ENCODE peak calls at places on chromosomes 1 and 21, in four cellular contexts. W is K562, F is HL-60, O is GM12878. V is an unnamed sample.

GRCh38 chr1:232937741-232938375 is 12.6 kb upstream of the NTPCR start:
- DNase-seq in W (no peak), F (peak; percentile 65), O (no peak), V (no peak)

GRCh38 chr21:37986000-37986399 is 69.7 kb upstream of the KCNJ6 start:
- DNase-seq in W (no peak), F (no peak), O (no peak), V (no peak)

GRCh38 chr1:186708578-186709203 is 28.5 kb upstream of the PTGS2 start:
- DNase-seq in W (no peak), F (no peak), O (no peak), V (no peak)

GRCh38 chr1:168454211-168454815 is 89.5 kb downstream of the XCL2 start:
- DNase-seq in W (no peak), F (no peak), O (no peak), V (no peak)

GRCh38 chr21:33021150-33021549 is 4.6 kb upstream of the OLIG2 start:
- DNase-seq in W (no peak), F (no peak), O (no peak), V (no peak)

GRCh38 chr1:157073944-157074685 is 25.5 kb downstream of the ETV3L start:
- DNase-seq in W (peak; percentile 83), F (peak; percentile 69), O (no peak), V (no peak)

GRCh38 chr21:39714331-39714730 is 30.7 kb upstream of the IGSF5 start:
- DNase-seq in W (no peak), F (no peak), O (no peak), V (no peak)

GRCh38 chr1:157968951-157969350 is 24.5 kb upstream of the KIRREL1 start:
- DNase-seq in W (no peak), F (no peak), O (no peak), V (no peak)

GRCh38 chr1:98035587-98035986 is 114.8 kb upstream of the DPYD start:
- DNase-seq in W (no peak), F (no peak), O (no peak), V (no peak)

GRCh38 chr1:187877220-187877619 is 1048.5 kb downstream of the PLA2G4A start:
- DNase-seq in W (no peak), F (no peak), O (no peak), V (no peak)

GRCh38 chr1:111204211-111204883 is 3.9 kb upstream of the DENND2D start:
- DNase-seq in W (no peak), F (peak; percentile 22), O (peak; percentile 77), V (peak; percentile 69)

GRCh38 chr1:192518700-192519099 is 56.9 kb upstream of the RGS1 start:
- DNase-seq in W (no peak), F (no peak), O (no peak), V (no peak)

GRCh38 chr21:37060296-37060695 is 12.6 kb downstream of the PIGP start:
- DNase-seq in W (peak; percentile 52), F (no peak), O (no peak), V (no peak)

GRCh38 chr1:25001125-25001915 is 71.2 kb upstream of the RUNX3 start:
- DNase-seq in W (no peak), F (no peak), O (no peak), V (no peak)

GRCh38 chr1:165928075-165928731 is 100.8 kb downstream of the UCK2 start:
- DNase-seq in W (peak; percentile 78), F (peak; percentile 38), O (no peak), V (no peak)

GRCh38 chr21:26115346-26115745 is 55.2 kb downstream of the APP start:
- DNase-seq in W (no peak), F (no peak), O (no peak), V (no peak)

GRCh38 chr1:53946252-53947171 is at the start of gene LRRC42:
- DNase-seq in W (peak; percentile 91), F (no peak), O (no peak), V (no peak)

GRCh38 chr1:184598403-184598802 is 156.3 kb downstream of the EDEM3 start:
- DNase-seq in W (no peak), F (no peak), O (no peak), V (no peak)

GRCh38 chr1:231240883-231241735 is at the start of gene GNPAT:
- DNase-seq in W (peak; percentile 95), F (peak; percentile 83), O (peak; percentile 50), V (peak; percentile 88)

GRCh38 chr1:60547821-60548220 is 474.3 kb upstream of the C1orf87 start:
- DNase-seq in W (no peak), F (no peak), O (no peak), V (no peak)

GRCh38 chr1:29465755-29466154 is 229.4 kb downstream of the PTPRU start:
- DNase-seq in W (peak; percentile 43), F (no peak), O (no peak), V (no peak)

GRCh38 chr1:13797397-13797796 is 97.4 kb downstream of the PRDM2 start:
- DNase-seq in W (no peak), F (no peak), O (no peak), V (no peak)

GRCh38 chr1:160606611-160607010 is 27.3 kb upstream of the CD84 start:
- DNase-seq in W (no peak), F (no peak), O (no peak), V (no peak)

GRCh38 chr1:110672001-110672752 is 2.6 kb downstream of the KCNA3 start:
- DNase-seq in W (peak; percentile 24), F (no peak), O (no peak), V (no peak)

GRCh38 chr1:226335653-226336052 is 26.7 kb upstream of the LIN9 start:
- DNase-seq in W (no peak), F (no peak), O (no peak), V (no peak)

GRCh38 chr21:45366931-45367401 is 38.0 kb upstream of the COL18A1 start:
- DNase-seq in W (peak; percentile 65), F (no peak), O (no peak), V (no peak)

DNA sequence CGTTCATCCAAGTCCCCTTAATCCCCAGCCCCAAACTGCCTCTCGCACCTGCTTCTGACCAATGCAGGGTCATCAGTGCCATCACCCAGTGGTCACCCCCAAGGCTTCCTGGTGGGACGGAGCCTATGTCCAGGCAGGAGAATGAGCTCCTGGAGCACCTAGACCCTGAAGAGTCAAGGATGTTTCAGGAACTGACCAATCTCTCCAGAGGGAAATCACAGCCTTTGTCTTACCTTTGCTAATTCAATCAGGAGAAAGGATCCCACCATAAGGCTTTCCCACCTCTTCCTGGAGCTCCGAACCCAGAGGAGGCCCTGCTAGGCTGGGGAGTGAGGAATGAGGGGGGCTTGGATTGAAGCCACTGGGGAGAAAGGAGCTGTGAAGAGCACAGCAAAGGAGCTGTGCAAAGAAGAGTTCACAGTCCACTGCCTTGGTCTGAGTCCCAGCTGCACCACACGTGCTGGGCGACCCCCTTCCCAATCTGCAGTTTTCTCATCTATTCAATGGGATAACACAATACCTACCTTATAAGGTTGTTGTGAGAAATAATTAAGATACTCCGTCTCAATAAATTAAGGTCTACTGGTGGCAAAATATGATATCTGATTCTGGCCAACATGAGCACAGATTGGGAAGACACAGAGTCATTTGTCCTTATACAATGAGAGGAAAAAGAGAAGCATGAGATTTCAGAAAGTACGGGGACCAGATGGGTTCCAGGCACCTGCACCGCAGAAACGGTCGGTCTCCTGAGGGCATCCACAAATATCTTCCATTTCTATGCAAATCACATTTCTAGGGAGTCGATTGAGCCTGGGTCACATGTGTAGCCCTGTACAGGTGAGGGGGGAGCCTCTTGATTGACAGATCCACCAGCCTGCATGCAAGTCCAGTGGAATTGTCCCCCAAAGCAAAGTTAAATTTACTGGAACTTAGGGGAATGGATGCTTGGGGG is 415.8 kb downstream of the NPHP4 start:
- DNase-seq in W (no peak), F (no peak), O (no peak), V (no peak)
- TF ChIP-seq SPI1 in W (no peak), F (no peak), O (no peak), V (no peak)

GRCh38 chr1:205543351-205544305 is 39.2 kb downstream of the CDK18 start:
- DNase-seq in W (peak; percentile 57), F (no peak), O (no peak), V (no peak)
- TF ChIP-seq SPI1 in W (no peak), F (no peak), O (no peak), V (no peak)

GRCh38 chr1:162028726-162029125 is 5.1 kb upstream of the OLFML2B start:
- DNase-seq in W (no peak), F (peak; percentile 53), O (peak; percentile 38), V (no peak)
- TF ChIP-seq SPI1 in W (no peak), F (peak; percentile 42), O (peak; percentile 82), V (peak; percentile 79)

GRCh38 chr1:30811187-30811586 is 53.6 kb upstream of the LAPTM5 start:
- DNase-seq in W (no peak), F (no peak), O (no peak), V (no peak)

GRCh38 chr1:30810416-30811105 is 53.0 kb upstream of the LAPTM5 start:
- DNase-seq in W (no peak), F (no peak), O (no peak), V (no peak)

GRCh38 chr1:30807318-30808066 is 49.9 kb upstream of the LAPTM5 start:
- DNase-seq in W (no peak), F (no peak), O (no peak), V (no peak)

GRCh38 chr1:30808067-30808662 is 50.6 kb upstream of the LAPTM5 start:
- DNase-seq in W (no peak), F (no peak), O (no peak), V (no peak)

GRCh38 chr1:30809514-30810263 is 52.1 kb upstream of the LAPTM5 start:
- DNase-seq in W (peak; percentile 84), F (no peak), O (no peak), V (no peak)
- TF ChIP-seq SPI1 in W (no peak), F (no peak), O (no peak), V (no peak)

GRCh38 chr1:44328767-44329416 is 26.2 kb downstream of the ERI3 start:
- DNase-seq in W (no peak), F (no peak), O (no peak), V (no peak)

GRCh38 chr1:44326066-44326701 is 28.9 kb downstream of the ERI3 start:
- DNase-seq in W (no peak), F (no peak), O (no peak), V (no peak)

GRCh38 chr1:44330935-44331334 is 24.1 kb downstream of the ERI3 start:
- DNase-seq in W (no peak), F (no peak), O (no peak), V (no peak)

GRCh38 chr1:44326821-44327465 is 28.1 kb downstream of the ERI3 start:
- DNase-seq in W (no peak), F (no peak), O (no peak), V (no peak)

GRCh38 chr1:44327679-44328491 is 27.2 kb downstream of the ERI3 start:
- DNase-seq in W (peak; percentile 23), F (no peak), O (no peak), V (no peak)
- TF ChIP-seq SPI1 in W (no peak), F (no peak), O (no peak), V (no peak)

GRCh38 chr1:183355181-183355580 is 63.0 kb downstream of the NMNAT2 start:
- DNase-seq in W (no peak), F (no peak), O (no peak), V (no peak)

GRCh38 chr1:183346276-183346732 is 71.9 kb downstream of the NMNAT2 start:
- DNase-seq in W (peak; percentile 25), F (peak; percentile 32), O (no peak), V (no peak)

GRCh38 chr1:183353597-183353996 is 64.6 kb downstream of the NMNAT2 start:
- DNase-seq in W (no peak), F (no peak), O (no peak), V (no peak)

GRCh38 chr1:183349201-183349711 is 68.9 kb downstream of the NMNAT2 start:
- DNase-seq in W (no peak), F (no peak), O (no peak), V (no peak)
- TF ChIP-seq SPI1 in W (no peak), F (no peak), O (no peak), V (no peak)